ENCODE peak calls at places on chromosomes 2 and 18, in seven cellular contexts. One of them, this sample, is unnamed.
A peak's percentile ranks its signal among the peaks of the same experiment; 100 is the strongest.

GRCh38 chr2:185738679-185739472 is at the start of gene FSIP2:
- DNase-seq in activated CD8-positive, alpha-beta memory T cell treated with anti-CD3 and anti-CD28 coated beads, Interleukin-2, amount 50 U/mL, for 48 hours: peak; percentile 71
- DNase-seq in LHCN-M2: peak; percentile 65
- DNase-seq in KBM-7: peak; percentile 94
- DNase-seq in omental fat pad: no peak
- DNase-seq in SHP77: no peak
- DNase-seq in GDM1: peak; percentile 59
- DNase-seq in this sample: peak; percentile 63

GRCh38 chr2:121999273-121999672 is 243.8 kb downstream of the TSN start:
- DNase-seq in omental fat pad: no peak
- DNase-seq in LHCN-M2: no peak
- DNase-seq in activated CD8-positive, alpha-beta memory T cell treated with anti-CD3 and anti-CD28 coated beads, Interleukin-2, amount 50 U/mL, for 48 hours: no peak
- DNase-seq in SHP77: no peak
- DNase-seq in KBM-7: peak; percentile 97
- DNase-seq in GDM1: peak; percentile 61
- DNase-seq in this sample: no peak

GRCh38 chr2:120180066-120180465 is 43.1 kb downstream of the TMEM185B start:
- DNase-seq in omental fat pad: no peak
- DNase-seq in LHCN-M2: peak; percentile 6
- DNase-seq in SHP77: no peak
- DNase-seq in GDM1: no peak
- DNase-seq in KBM-7: no peak
- DNase-seq in activated CD8-positive, alpha-beta memory T cell treated with anti-CD3 and anti-CD28 coated beads, Interleukin-2, amount 50 U/mL, for 48 hours: no peak
- DNase-seq in this sample: no peak

GRCh38 chr2:39642054-39642742 is 23.5 kb upstream of the TMEM178A start:
- DNase-seq in activated CD8-positive, alpha-beta memory T cell treated with anti-CD3 and anti-CD28 coated beads, Interleukin-2, amount 50 U/mL, for 48 hours: no peak
- DNase-seq in SHP77: no peak
- DNase-seq in LHCN-M2: peak; percentile 84
- DNase-seq in omental fat pad: no peak
- DNase-seq in GDM1: no peak
- DNase-seq in KBM-7: no peak
- DNase-seq in this sample: no peak

GRCh38 chr2:190583507-190584337 is 49.2 kb upstream of the NEMP2 start:
- DNase-seq in omental fat pad: no peak
- DNase-seq in activated CD8-positive, alpha-beta memory T cell treated with anti-CD3 and anti-CD28 coated beads, Interleukin-2, amount 50 U/mL, for 48 hours: no peak
- DNase-seq in KBM-7: no peak
- DNase-seq in LHCN-M2: peak; percentile 21
- DNase-seq in GDM1: no peak
- DNase-seq in SHP77: peak; percentile 23
- DNase-seq in this sample: no peak

GRCh38 chr2:199985625-199986207 is 30.3 kb downstream of the MAIP1 start:
- DNase-seq in activated CD8-positive, alpha-beta memory T cell treated with anti-CD3 and anti-CD28 coated beads, Interleukin-2, amount 50 U/mL, for 48 hours: peak; percentile 71
- DNase-seq in GDM1: peak; percentile 53
- DNase-seq in KBM-7: peak; percentile 84
- DNase-seq in omental fat pad: no peak
- DNase-seq in LHCN-M2: peak; percentile 87
- DNase-seq in SHP77: peak; percentile 76
- DNase-seq in this sample: peak; percentile 84

GRCh38 chr18:46632401-46633089 is 24.5 kb downstream of the LOXHD1 start:
- DNase-seq in GDM1: no peak
- DNase-seq in KBM-7: no peak
- DNase-seq in SHP77: no peak
- DNase-seq in activated CD8-positive, alpha-beta memory T cell treated with anti-CD3 and anti-CD28 coated beads, Interleukin-2, amount 50 U/mL, for 48 hours: no peak
- DNase-seq in omental fat pad: no peak
- DNase-seq in LHCN-M2: peak; percentile 18
- DNase-seq in this sample: no peak

GRCh38 chr2:43605851-43606250 is 10.0 kb upstream of the THADA start:
- DNase-seq in GDM1: no peak
- DNase-seq in omental fat pad: no peak
- DNase-seq in activated CD8-positive, alpha-beta memory T cell treated with anti-CD3 and anti-CD28 coated beads, Interleukin-2, amount 50 U/mL, for 48 hours: no peak
- DNase-seq in SHP77: peak; percentile 35
- DNase-seq in KBM-7: no peak
- DNase-seq in LHCN-M2: peak; percentile 56
- DNase-seq in this sample: no peak

GRCh38 chr18:57921708-57922107 is 118.6 kb upstream of the ATP8B1 start:
- DNase-seq in KBM-7: no peak
- DNase-seq in activated CD8-positive, alpha-beta memory T cell treated with anti-CD3 and anti-CD28 coated beads, Interleukin-2, amount 50 U/mL, for 48 hours: no peak
- DNase-seq in GDM1: no peak
- DNase-seq in LHCN-M2: peak; percentile 48
- DNase-seq in omental fat pad: no peak
- DNase-seq in SHP77: no peak
- DNase-seq in this sample: peak; percentile 55

GRCh38 chr2:71389379-71390072 is 57.9 kb downstream of the ZNF638 start:
- DNase-seq in LHCN-M2: peak; percentile 36
- DNase-seq in SHP77: no peak
- DNase-seq in KBM-7: no peak
- DNase-seq in omental fat pad: no peak
- DNase-seq in GDM1: no peak
- DNase-seq in activated CD8-positive, alpha-beta memory T cell treated with anti-CD3 and anti-CD28 coated beads, Interleukin-2, amount 50 U/mL, for 48 hours: no peak
- DNase-seq in this sample: no peak

GRCh38 chr18:3481696-3482210 is 31.8 kb downstream of the TGIF1 start:
- DNase-seq in activated CD8-positive, alpha-beta memory T cell treated with anti-CD3 and anti-CD28 coated beads, Interleukin-2, amount 50 U/mL, for 48 hours: no peak
- DNase-seq in omental fat pad: no peak
- DNase-seq in SHP77: peak; percentile 49
- DNase-seq in GDM1: peak; percentile 30
- DNase-seq in LHCN-M2: peak; percentile 54
- DNase-seq in KBM-7: peak; percentile 50
- DNase-seq in this sample: peak; percentile 47

GRCh38 chr18:9469700-9470099 is 5.6 kb upstream of the RALBP1 start:
- DNase-seq in KBM-7: no peak
- DNase-seq in SHP77: no peak
- DNase-seq in LHCN-M2: peak; percentile 19
- DNase-seq in omental fat pad: no peak
- DNase-seq in GDM1: no peak
- DNase-seq in activated CD8-positive, alpha-beta memory T cell treated with anti-CD3 and anti-CD28 coated beads, Interleukin-2, amount 50 U/mL, for 48 hours: no peak
- DNase-seq in this sample: no peak

GRCh38 chr2:202965810-202966454 is 48.7 kb upstream of the NBEAL1 start:
- DNase-seq in omental fat pad: no peak
- DNase-seq in LHCN-M2: peak; percentile 36
- DNase-seq in KBM-7: peak; percentile 41
- DNase-seq in activated CD8-positive, alpha-beta memory T cell treated with anti-CD3 and anti-CD28 coated beads, Interleukin-2, amount 50 U/mL, for 48 hours: no peak
- DNase-seq in GDM1: peak; percentile 27
- DNase-seq in SHP77: peak; percentile 7
- DNase-seq in this sample: peak; percentile 66

GRCh38 chr2:363823-364470 is 76.1 kb upstream of the ALKAL2 start:
- DNase-seq in KBM-7: no peak
- DNase-seq in activated CD8-positive, alpha-beta memory T cell treated with anti-CD3 and anti-CD28 coated beads, Interleukin-2, amount 50 U/mL, for 48 hours: no peak
- DNase-seq in GDM1: no peak
- DNase-seq in omental fat pad: no peak
- DNase-seq in LHCN-M2: no peak
- DNase-seq in SHP77: no peak
- DNase-seq in this sample: no peak

GRCh38 chr2:219464286-219465032 is 29.8 kb downstream of the SPEG start:
- DNase-seq in activated CD8-positive, alpha-beta memory T cell treated with anti-CD3 and anti-CD28 coated beads, Interleukin-2, amount 50 U/mL, for 48 hours: no peak
- DNase-seq in KBM-7: no peak
- DNase-seq in GDM1: no peak
- DNase-seq in omental fat pad: no peak
- DNase-seq in SHP77: no peak
- DNase-seq in LHCN-M2: no peak
- DNase-seq in this sample: no peak

GRCh38 chr2:240505946-240506345 is 51.8 kb downstream of the ANKMY1 start:
- DNase-seq in omental fat pad: no peak
- DNase-seq in SHP77: no peak
- DNase-seq in LHCN-M2: no peak
- DNase-seq in KBM-7: no peak
- DNase-seq in activated CD8-positive, alpha-beta memory T cell treated with anti-CD3 and anti-CD28 coated beads, Interleukin-2, amount 50 U/mL, for 48 hours: no peak
- DNase-seq in GDM1: no peak
- DNase-seq in this sample: no peak

This sample was measured in NB4.